ENCODE peak calls at places on chromosomes 16 and 17, in five cellular contexts. One of them, this sample, is unnamed.

GRCh38 chr16:87416826-87417471 is 24.8 kb downstream of the MAP1LC3B start:
- DNase-seq in GM12865: peak; percentile 16
- DNase-seq in neural crest cell: no peak
- DNase-seq in fibroblast of lung: peak; percentile 84
- DNase-seq in A673: peak; percentile 58
- DNase-seq in this sample: peak; percentile 61

GRCh38 chr17:63405741-63406261 is 40.3 kb downstream of the CYB561 start:
- DNase-seq in GM12865: peak; percentile 71
- DNase-seq in neural crest cell: no peak
- DNase-seq in fibroblast of lung: peak; percentile 88
- DNase-seq in A673: peak; percentile 87
- DNase-seq in this sample: peak; percentile 38

GRCh38 chr17:81237591-81238489 is 1.0 kb downstream of the TEPSIN start:
- DNase-seq in GM12865: no peak
- DNase-seq in neural crest cell: no peak
- DNase-seq in fibroblast of lung: no peak
- DNase-seq in A673: no peak
- DNase-seq in this sample: no peak

GRCh38 chr16:78473031-78473699 is 373.7 kb downstream of the WWOX start:
- DNase-seq in GM12865: no peak
- DNase-seq in neural crest cell: no peak
- DNase-seq in fibroblast of lung: no peak
- DNase-seq in A673: no peak
- DNase-seq in this sample: no peak

GRCh38 chr17:12180644-12181261 is 160.1 kb downstream of the MAP2K4 start:
- DNase-seq in GM12865: peak; percentile 59
- DNase-seq in neural crest cell: peak; percentile 39
- DNase-seq in fibroblast of lung: peak; percentile 80
- DNase-seq in A673: peak; percentile 64
- DNase-seq in this sample: peak; percentile 50

GRCh38 chr16:67658849-67659674 is 998 bp downstream of the ACD start:
- DNase-seq in GM12865: no peak
- DNase-seq in neural crest cell: no peak
- DNase-seq in fibroblast of lung: no peak
- DNase-seq in A673: no peak
- DNase-seq in this sample: no peak

GRCh38 chr16:54931041-54931756 is 534 bp downstream of the IRX5 start:
- DNase-seq in GM12865: no peak
- DNase-seq in neural crest cell: peak; percentile 43
- DNase-seq in fibroblast of lung: no peak
- DNase-seq in A673: peak; percentile 67
- DNase-seq in this sample: peak; percentile 45

GRCh38 chr17:76153640-76154039 is 12.6 kb upstream of the FOXJ1 start:
- DNase-seq in GM12865: no peak
- DNase-seq in neural crest cell: no peak
- DNase-seq in fibroblast of lung: peak; percentile 27
- DNase-seq in A673: no peak
- DNase-seq in this sample: no peak

GRCh38 chr17:42754782-42755181 is 6.2 kb upstream of the RAMP2 start:
- DNase-seq in GM12865: no peak
- DNase-seq in neural crest cell: no peak
- DNase-seq in fibroblast of lung: peak; percentile 39
- DNase-seq in A673: no peak
- DNase-seq in this sample: no peak

GRCh38 chr16:65782537-65783290 is 583.8 kb upstream of the CDH5 start:
- DNase-seq in GM12865: no peak
- DNase-seq in neural crest cell: no peak
- DNase-seq in fibroblast of lung: peak; percentile 55
- DNase-seq in A673: peak; percentile 44
- DNase-seq in this sample: no peak

GRCh38 chr17:31788956-31789355 is 70.1 kb downstream of the COPRS start:
- DNase-seq in GM12865: no peak
- DNase-seq in neural crest cell: no peak
- DNase-seq in fibroblast of lung: no peak
- DNase-seq in A673: no peak
- DNase-seq in this sample: no peak

GRCh38 chr16:66357523-66357928 is 9.0 kb upstream of the CDH5 start:
- DNase-seq in GM12865: peak; percentile 39
- DNase-seq in neural crest cell: peak; percentile 65
- DNase-seq in fibroblast of lung: peak; percentile 85
- DNase-seq in A673: peak; percentile 87
- DNase-seq in this sample: peak; percentile 62

GRCh38 chr16:88387941-88388627 is 5.3 kb downstream of the ZNF469 start:
- DNase-seq in GM12865: no peak
- DNase-seq in neural crest cell: no peak
- DNase-seq in fibroblast of lung: peak; percentile 16
- DNase-seq in A673: no peak
- DNase-seq in this sample: no peak

GRCh38 chr17:44581868-44582267 is 24.6 kb downstream of the FZD2 start:
- DNase-seq in GM12865: peak; percentile 14
- DNase-seq in neural crest cell: no peak
- DNase-seq in fibroblast of lung: no peak
- DNase-seq in A673: peak; percentile 33
- DNase-seq in this sample: no peak

GRCh38 chr16:66300501-66300900 is 66.0 kb upstream of the CDH5 start:
- DNase-seq in GM12865: no peak
- DNase-seq in neural crest cell: no peak
- DNase-seq in fibroblast of lung: no peak
- DNase-seq in A673: no peak
- DNase-seq in this sample: no peak

GRCh38 chr16:67542464-67542863 is 13.8 kb downstream of the RIPOR1 start:
- DNase-seq in GM12865: peak; percentile 88
- DNase-seq in neural crest cell: no peak
- DNase-seq in fibroblast of lung: peak; percentile 70
- DNase-seq in A673: peak; percentile 83
- DNase-seq in this sample: peak; percentile 80

GRCh38 chr16:266258-267164 is 9.2 kb downstream of the RGS11 start:
- DNase-seq in GM12865: no peak
- DNase-seq in neural crest cell: no peak
- DNase-seq in fibroblast of lung: no peak
- DNase-seq in A673: no peak
- DNase-seq in this sample: no peak

GRCh38 chr16:30710971-30711370 is 12.0 kb downstream of the SRCAP start:
- DNase-seq in GM12865: no peak
- DNase-seq in neural crest cell: no peak
- DNase-seq in fibroblast of lung: no peak
- DNase-seq in A673: no peak
- DNase-seq in this sample: no peak

GRCh38 chr17:16352303-16352837 is 899 bp downstream of the CENPV start:
- DNase-seq in GM12865: peak; percentile 59
- DNase-seq in neural crest cell: peak; percentile 66
- DNase-seq in fibroblast of lung: peak; percentile 36
- DNase-seq in A673: peak; percentile 69
- DNase-seq in this sample: peak; percentile 60

GRCh38 chr17:56640116-56640515 is 46.6 kb downstream of the NOG start:
- DNase-seq in GM12865: no peak
- DNase-seq in neural crest cell: no peak
- DNase-seq in fibroblast of lung: no peak
- DNase-seq in A673: no peak
- DNase-seq in this sample: no peak

GRCh38 chr17:13557077-13557476 is 44.7 kb downstream of the HS3ST3A1 start:
- DNase-seq in GM12865: no peak
- DNase-seq in neural crest cell: no peak
- DNase-seq in fibroblast of lung: peak; percentile 59
- DNase-seq in A673: no peak
- DNase-seq in this sample: no peak

GRCh38 chr16:13621639-13622038 is 298.3 kb upstream of the ERCC4 start:
- DNase-seq in GM12865: no peak
- DNase-seq in neural crest cell: no peak
- DNase-seq in fibroblast of lung: no peak
- DNase-seq in A673: no peak
- DNase-seq in this sample: no peak

GRCh38 chr17:31416503-31416923 is 25.0 kb downstream of the RAB11FIP4 start:
- DNase-seq in GM12865: no peak
- DNase-seq in neural crest cell: peak; percentile 61
- DNase-seq in fibroblast of lung: peak; percentile 63
- DNase-seq in A673: no peak
- DNase-seq in this sample: no peak

GRCh38 chr17:29565643-29566472 is 979 bp downstream of the ABHD15 start:
- DNase-seq in GM12865: peak; percentile 83
- DNase-seq in neural crest cell: no peak
- DNase-seq in fibroblast of lung: no peak
- DNase-seq in A673: no peak
- DNase-seq in this sample: peak; percentile 74

GRCh38 chr17:29568331-29569244 is at the start of gene TP53I13:
- DNase-seq in GM12865: peak; percentile 93
- DNase-seq in neural crest cell: peak; percentile 73
- DNase-seq in fibroblast of lung: peak; percentile 83
- DNase-seq in A673: peak; percentile 95
- DNase-seq in this sample: peak; percentile 96

GRCh38 chr17:29566473-29567361 is at the start of gene ABHD15:
- DNase-seq in GM12865: peak; percentile 72
- DNase-seq in neural crest cell: no peak
- DNase-seq in fibroblast of lung: peak; percentile 79
- DNase-seq in A673: peak; percentile 51
- DNase-seq in this sample: peak; percentile 86

GRCh38 chr17:29569245-29569950 is 897 bp downstream of the TP53I13 start:
- DNase-seq in GM12865: no peak
- DNase-seq in neural crest cell: no peak
- DNase-seq in fibroblast of lung: no peak
- DNase-seq in A673: no peak
- DNase-seq in this sample: no peak

DNA sequence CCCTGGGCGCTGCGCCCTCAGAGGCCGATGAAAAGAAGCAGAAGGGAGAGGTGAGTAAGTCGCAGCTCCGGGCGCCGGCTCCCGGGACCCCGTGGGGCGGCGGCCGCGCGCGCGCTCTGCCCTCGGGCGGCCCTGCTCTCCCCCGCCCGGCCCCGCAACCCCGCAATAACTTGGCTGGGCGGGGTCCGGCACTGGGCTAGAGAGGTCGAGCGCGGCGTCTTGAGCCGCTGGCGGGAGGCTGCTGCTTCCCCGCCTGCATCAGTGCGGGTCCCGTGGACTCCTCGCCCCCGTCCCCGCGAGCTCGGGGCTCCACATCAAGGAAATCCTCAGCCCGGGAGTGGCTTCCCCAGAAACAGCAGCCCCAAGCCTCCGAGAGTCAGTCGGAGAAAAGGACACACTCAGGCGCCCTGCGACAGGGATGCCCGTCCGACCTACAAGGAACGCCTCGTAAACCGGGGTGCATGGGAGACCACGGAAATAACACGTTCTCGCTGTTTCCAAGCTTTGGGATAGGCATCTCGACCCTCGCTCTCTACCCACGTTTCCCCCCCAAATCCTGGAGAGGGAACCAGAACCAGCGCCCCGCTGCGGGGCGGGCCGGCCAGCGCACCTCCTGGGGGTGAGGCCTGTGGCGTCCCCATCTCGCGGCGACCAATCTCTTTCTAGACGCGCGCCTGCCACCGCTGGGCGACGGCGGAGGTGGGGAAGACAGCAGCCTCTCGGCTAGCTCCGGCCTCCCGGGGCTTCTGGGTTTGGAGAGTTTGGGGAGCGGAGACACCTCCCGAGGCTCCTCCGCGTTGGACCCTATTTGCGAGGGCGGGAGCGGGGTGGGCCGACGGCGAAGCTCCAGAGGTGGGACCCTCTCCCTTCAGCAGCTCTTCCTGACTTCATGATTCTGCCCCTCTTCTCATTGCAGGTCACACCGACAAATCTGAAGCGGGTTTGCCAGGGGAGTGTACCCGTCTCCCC is 809 bp upstream of the ABHD15 start:
- DNase-seq in GM12865: peak; percentile 89
- DNase-seq in neural crest cell: peak; percentile 53
- DNase-seq in fibroblast of lung: peak; percentile 35
- DNase-seq in A673: peak; percentile 87
- DNase-seq in this sample: peak; percentile 92
- TF ChIP-seq CTCF in GM12865: peak; percentile 59
- TF ChIP-seq CTCF in neural crest cell: peak; percentile 47
- TF ChIP-seq CTCF in fibroblast of lung: peak; percentile 22
- TF ChIP-seq CTCF in A673: peak; percentile 40
- TF ChIP-seq CTCF in this sample: peak; percentile 29

GRCh38 chr17:65941500-65941899 is 250.4 kb downstream of the CEP112 start:
- DNase-seq in GM12865: no peak
- DNase-seq in neural crest cell: no peak
- DNase-seq in fibroblast of lung: no peak
- DNase-seq in A673: peak; percentile 7
- DNase-seq in this sample: no peak
- TF ChIP-seq CTCF in GM12865: peak; percentile 7
- TF ChIP-seq CTCF in neural crest cell: peak; percentile 53
- TF ChIP-seq CTCF in fibroblast of lung: no peak
- TF ChIP-seq CTCF in A673: no peak
- TF ChIP-seq CTCF in this sample: no peak

GRCh38 chr16:4536391-4537106 is 2.0 kb downstream of the CDIP1 start:
- DNase-seq in GM12865: no peak
- DNase-seq in neural crest cell: no peak
- DNase-seq in fibroblast of lung: no peak
- DNase-seq in A673: no peak
- DNase-seq in this sample: no peak

GRCh38 chr16:4537376-4538066 is 1.1 kb downstream of the CDIP1 start:
- DNase-seq in GM12865: no peak
- DNase-seq in neural crest cell: no peak
- DNase-seq in fibroblast of lung: no peak
- DNase-seq in A673: no peak
- DNase-seq in this sample: no peak

GRCh38 chr16:4539716-4540284 is 1.2 kb upstream of the CDIP1 start:
- DNase-seq in GM12865: no peak
- DNase-seq in neural crest cell: no peak
- DNase-seq in fibroblast of lung: no peak
- DNase-seq in A673: no peak
- DNase-seq in this sample: no peak

GRCh38 chr16:4538067-4538385 is 547 bp downstream of the CDIP1 start:
- DNase-seq in GM12865: no peak
- DNase-seq in neural crest cell: peak; percentile 16
- DNase-seq in fibroblast of lung: no peak
- DNase-seq in A673: no peak
- DNase-seq in this sample: no peak

DNA sequence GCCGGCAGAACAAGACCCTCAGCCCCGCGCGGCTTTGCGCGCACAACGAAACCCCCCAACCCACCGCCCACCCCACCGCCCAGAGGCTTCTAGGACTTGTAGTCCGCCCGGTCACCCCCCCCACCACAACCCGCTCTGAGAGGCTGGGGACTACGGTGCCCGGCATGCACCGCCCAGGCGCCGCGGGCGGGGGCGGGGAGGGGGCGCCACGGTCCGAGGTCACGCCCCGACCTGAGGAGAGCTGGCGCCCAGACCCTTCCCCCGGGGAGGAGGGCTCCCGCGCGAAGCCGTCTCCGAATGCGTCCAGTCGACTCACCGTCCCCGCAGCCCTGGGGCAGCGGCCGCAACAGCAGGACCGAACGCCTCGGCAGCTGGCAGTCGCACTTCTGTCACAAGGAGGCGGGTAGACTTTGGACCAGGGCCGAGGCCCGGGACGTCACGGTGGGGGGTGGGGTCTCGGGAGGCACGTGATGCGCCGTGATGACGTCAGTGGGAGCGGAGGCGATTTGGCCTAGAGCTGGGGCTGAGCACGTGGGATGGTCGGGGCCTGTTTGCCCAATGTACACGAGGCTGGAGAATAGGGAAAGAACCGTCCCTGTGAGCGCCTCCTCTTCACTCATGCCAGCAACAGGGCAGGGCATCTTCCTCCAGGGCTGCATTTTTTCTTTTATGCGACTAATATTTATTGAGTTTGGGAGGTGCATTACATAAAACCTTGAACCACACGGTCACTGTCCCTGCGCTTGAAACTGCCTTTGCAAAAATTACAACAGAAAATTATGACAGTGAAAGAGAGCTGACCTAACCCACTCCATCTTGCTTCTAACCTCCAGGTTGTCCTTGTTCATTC is at the start of gene CDIP1:
- DNase-seq in GM12865: peak; percentile 96
- DNase-seq in neural crest cell: peak; percentile 88
- DNase-seq in fibroblast of lung: peak; percentile 96
- DNase-seq in A673: peak; percentile 97
- DNase-seq in this sample: peak; percentile 97
- TF ChIP-seq CTCF in GM12865: no peak
- TF ChIP-seq CTCF in neural crest cell: no peak
- TF ChIP-seq CTCF in fibroblast of lung: no peak
- TF ChIP-seq CTCF in A673: no peak
- TF ChIP-seq CTCF in this sample: no peak

GRCh38 chr17:2282297-2282873 is 21.2 kb downstream of the SMG6 start:
- DNase-seq in GM12865: peak; percentile 75
- DNase-seq in neural crest cell: no peak
- DNase-seq in fibroblast of lung: peak; percentile 91
- DNase-seq in A673: peak; percentile 86
- DNase-seq in this sample: peak; percentile 66
- TF ChIP-seq CTCF in GM12865: peak; percentile 48
- TF ChIP-seq CTCF in neural crest cell: peak; percentile 74
- TF ChIP-seq CTCF in fibroblast of lung: peak; percentile 50
- TF ChIP-seq CTCF in A673: peak; percentile 77
- TF ChIP-seq CTCF in this sample: no peak

This sample was measured in GM20000.